ENCODE peak calls at places on chromosomes 5 and 9, in five cellular contexts. S is NT2/D1; A is stimulated activated naive CD8-positive, alpha-beta T cell treated with anti-CD3 and anti-CD28 coated beads, Interleukin-15, amount 100 ng/mL, for 72 hours; C is hepatocyte; W is C1 segment of cervical spinal cord. O is an unnamed sample.

GRCh38 chr9:125296843-125297372 is 35.3 kb downstream of the GAPVD1 start:
- DNase-seq in S (no peak), A (no peak), C (peak), W (no peak), O (peak)

GRCh38 chr5:67361932-67362729 is 165.5 kb upstream of the CD180 start:
- DNase-seq in S (no peak), A (no peak), C (no peak), W (no peak), O (no peak)

GRCh38 chr9:72041775-72042194 is 18.6 kb downstream of the C9orf57 start:
- DNase-seq in S (no peak), A (no peak), C (peak), W (no peak), O (no peak)

GRCh38 chr9:84773023-84773422 is 103.5 kb downstream of the NTRK2 start:
- DNase-seq in S (no peak), A (no peak), C (no peak), W (no peak), O (no peak)

GRCh38 chr5:84568171-84568570 is 183.5 kb upstream of the EDIL3 start:
- DNase-seq in S (no peak), A (no peak), C (no peak), W (no peak), O (no peak)

GRCh38 chr9:95854386-95855015 is 21.0 kb upstream of the ERCC6L2 start:
- DNase-seq in S (no peak), A (no peak), C (no peak), W (no peak), O (no peak)

GRCh38 chr9:74277532-74277931 is 219.6 kb upstream of the RORB start:
- DNase-seq in S (no peak), A (peak), C (no peak), W (no peak), O (no peak)

GRCh38 chr5:42547146-42547545 is 123.9 kb downstream of the GHR start:
- DNase-seq in S (no peak), A (no peak), C (peak), W (no peak), O (no peak)

GRCh38 chr9:21336467-21336866 is 1.3 kb upstream of the KLHL9 start:
- DNase-seq in S (no peak), A (no peak), C (no peak), W (no peak), O (peak)

GRCh38 chr5:136054133-136054996 is 25.6 kb downstream of the TGFBI start:
- DNase-seq in S (no peak), A (no peak), C (no peak), W (no peak), O (no peak)

GRCh38 chr5:94983861-94984535 is 300.9 kb downstream of the MCTP1 start:
- DNase-seq in S (no peak), A (no peak), C (no peak), W (no peak), O (no peak)

GRCh38 chr5:172607213-172607793 is 33.8 kb upstream of the NEURL1B start:
- DNase-seq in S (no peak), A (no peak), C (no peak), W (no peak), O (no peak)

GRCh38 chr5:123174916-123175481 is 86.0 kb downstream of the PRDM6 start:
- DNase-seq in S (peak), A (no peak), C (no peak), W (no peak), O (no peak)

GRCh38 chr5:139895647-139896046 is 100.0 kb downstream of the PSD2 start:
- DNase-seq in S (no peak), A (no peak), C (no peak), W (no peak), O (no peak)

O was measured in A549.